ENCODE peak calls at places on chromosomes 5 and 9, in four cellular contexts. I is GM12878, C is K562, S is HepG2. K is an unnamed sample.

GRCh38 chr9:93156475-93157008 is 22.5 kb upstream of the NINJ1 start:
- DNase-seq in S (no peak), I (peak; percentile 48), C (no peak), K (no peak)

GRCh38 chr5:90294604-90295003 is 115.0 kb downstream of the CETN3 start:
- DNase-seq in C (no peak), S (peak; percentile 13), I (no peak), K (no peak)

GRCh38 chr5:138032028-138032571 is 779 bp downstream of the FAM13B start:
- DNase-seq in I (peak; percentile 82), C (no peak), S (no peak), K (peak; percentile 9)

GRCh38 chr5:39352931-39353330 is 11.4 kb downstream of the C9 start:
- DNase-seq in S (no peak), I (no peak), C (no peak), K (no peak)

GRCh38 chr9:70352356-70352755 is 62.1 kb downstream of the KLF9 start:
- DNase-seq in C (no peak), I (no peak), S (no peak), K (no peak)

GRCh38 chr5:146940295-146940694 is 61.7 kb upstream of the PPP2R2B start:
- DNase-seq in I (no peak), C (no peak), S (no peak), K (no peak)

GRCh38 chr5:150694638-150695037 is 6.2 kb downstream of the RBM22 start:
- DNase-seq in C (no peak), I (no peak), S (no peak), K (no peak)

GRCh38 chr5:141778211-141778610 is 96.2 kb upstream of the ARAP3 start:
- DNase-seq in S (no peak), I (no peak), C (no peak), K (peak; percentile 38)

GRCh38 chr9:135609366-135609955 is 29.9 kb downstream of the GLT6D1 start:
- DNase-seq in C (peak; percentile 2), I (no peak), S (no peak), K (no peak)

GRCh38 chr5:35183243-35183955 is 46.9 kb downstream of the PRLR start:
- DNase-seq in C (peak; percentile 34), S (peak; percentile 65), I (peak; percentile 27), K (peak; percentile 37)

GRCh38 chr5:73280821-73281746 is 108.1 kb downstream of the TMEM174 start:
- DNase-seq in I (no peak), C (no peak), S (no peak), K (peak; percentile 64)

GRCh38 chr5:142847898-142848790 is 78.0 kb downstream of the ARHGAP26 start:
- DNase-seq in S (no peak), C (no peak), I (no peak), K (no peak)

GRCh38 chr9:105994970-105995369 is 300.6 kb downstream of the TMEM38B start:
- DNase-seq in C (peak; percentile 25), S (no peak), I (no peak), K (no peak)

GRCh38 chr9:114076237-114077161 is 1.6 kb downstream of the AMBP start:
- DNase-seq in C (no peak), S (peak; percentile 45), I (no peak), K (no peak)

GRCh38 chr5:35518104-35518503 is 99.6 kb upstream of the SPEF2 start:
- DNase-seq in S (no peak), I (peak; percentile 70), C (no peak), K (no peak)

GRCh38 chr9:136499935-136500910 is 17.4 kb upstream of the SEC16A start:
- DNase-seq in I (no peak), S (no peak), C (no peak), K (no peak)

GRCh38 chr5:69083412-69083811 is 10.4 kb upstream of the SLC30A5 start:
- DNase-seq in S (peak; percentile 62), I (no peak), C (peak; percentile 45), K (no peak)

GRCh38 chr5:130109152-130109551 is 204.9 kb downstream of the CHSY3 start:
- DNase-seq in I (no peak), S (peak; percentile 27), C (peak; percentile 4), K (peak; percentile 11)

GRCh38 chr5:58469895-58470294 is 10.0 kb upstream of the PLK2 start:
- DNase-seq in C (no peak), I (no peak), S (no peak), K (no peak)

GRCh38 chr5:1658665-1659064 is 134.9 kb upstream of the LPCAT1 start:
- DNase-seq in S (no peak), I (no peak), C (no peak), K (no peak)

GRCh38 chr9:127762111-127762676 is 16.3 kb downstream of the SH2D3C start:
- DNase-seq in S (no peak), I (no peak), C (no peak), K (no peak)

GRCh38 chr9:133008406-133008805 is 22.4 kb upstream of the GTF3C5 start:
- DNase-seq in S (no peak), C (no peak), I (no peak), K (no peak)

GRCh38 chr5:154541553-154541952 is 63.5 kb upstream of the HAND1 start:
- DNase-seq in C (no peak), I (no peak), S (no peak), K (peak; percentile 36)

GRCh38 chr5:138824924-138825863 is 49.9 kb downstream of the LRRTM2 start:
- DNase-seq in C (peak; percentile 32), S (peak; percentile 7), I (no peak), K (peak; percentile 22)

GRCh38 chr5:40755407-40756365 is at the start of gene TTC33:
- DNase-seq in S (peak; percentile 91), I (peak; percentile 61), C (peak; percentile 97), K (peak; percentile 92)

GRCh38 chr5:40757400-40757799 is 1.6 kb upstream of the TTC33 start:
- DNase-seq in S (no peak), I (no peak), C (no peak), K (no peak)

GRCh38 chr5:40755093-40755406 is 711 bp downstream of the TTC33 start:
- DNase-seq in C (peak; percentile 83), I (peak; percentile 49), S (peak; percentile 66), K (peak; percentile 69)

DNA sequence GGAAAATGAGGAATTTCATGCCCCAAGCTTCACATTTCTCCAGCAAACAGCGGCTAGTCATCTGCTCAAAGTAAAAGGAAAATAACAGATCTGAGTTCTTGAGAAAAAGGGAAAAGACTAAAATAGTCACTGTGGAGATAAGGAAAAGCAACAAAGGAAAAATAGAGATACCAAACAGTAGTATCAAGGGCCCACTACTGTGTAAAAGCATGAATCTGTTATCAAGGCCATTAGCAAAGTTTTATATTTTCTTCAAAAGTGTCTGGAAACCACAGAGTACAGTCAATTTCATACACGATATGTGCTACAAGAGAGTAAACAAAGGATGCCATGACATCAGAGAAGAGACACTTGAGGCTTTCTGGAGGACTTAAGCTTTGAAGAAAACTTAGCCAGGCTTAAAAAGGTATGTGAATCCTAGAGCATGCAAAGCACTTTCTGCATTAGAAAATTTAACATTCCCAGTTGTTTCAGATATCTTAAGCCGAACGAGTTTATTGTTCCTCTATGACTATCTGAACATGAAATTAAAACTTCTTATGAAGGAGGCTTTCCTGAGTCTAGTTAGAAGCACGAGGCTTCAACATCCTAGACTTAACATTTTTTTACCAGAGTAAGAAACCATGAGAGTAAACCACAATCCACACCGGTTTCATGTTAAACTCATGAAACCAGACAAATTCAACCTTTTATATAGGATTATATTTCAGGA is 1.2 kb downstream of the TTC33 start:
- DNase-seq in I (no peak), S (no peak), C (peak; percentile 26), K (no peak)
- TF ChIP-seq FOXK2 in I (no peak), S (no peak), C (peak; percentile 61), K (no peak)

GRCh38 chr5:178644826-178645545 is 18.1 kb upstream of the CLK4 start:
- DNase-seq in I (no peak), C (no peak), S (no peak), K (no peak)
- TF ChIP-seq FOXK2 in I (no peak), C (no peak), S (no peak), K (no peak)

DNA sequence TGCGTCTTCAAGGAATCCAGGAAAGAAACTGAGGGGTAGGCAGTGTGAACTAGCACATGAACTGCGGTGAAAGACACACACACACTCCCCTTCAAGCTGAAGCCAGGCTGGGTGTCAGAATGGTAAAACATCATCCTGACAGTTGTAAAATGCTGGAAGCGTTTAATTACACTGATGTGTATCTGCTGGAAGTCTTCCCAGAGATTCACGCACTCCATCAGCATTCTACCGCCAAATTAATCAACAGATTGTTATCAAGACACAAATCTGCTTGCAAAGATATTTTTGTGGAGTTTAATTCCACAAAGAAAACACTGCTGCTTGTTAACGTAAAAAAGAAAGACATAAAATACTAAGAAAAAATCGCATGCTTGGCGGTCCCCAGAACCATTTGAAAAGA is 241.0 kb upstream of the NFIL3 start:
- DNase-seq in S (no peak), I (no peak), C (no peak), K (no peak)
- TF ChIP-seq FOXK2 in S (no peak), I (no peak), C (no peak), K (no peak)

GRCh38 chr5:15009420-15009819 is 137.8 kb upstream of the ANKH start:
- DNase-seq in S (peak; percentile 96), C (peak; percentile 28), I (no peak), K (peak; percentile 11)
- TF ChIP-seq FOXK2 in S (no peak), C (no peak), I (no peak), K (no peak)